ENCODE peak calls at places on chromosomes 13 and 19, in four cellular contexts. T, S, I and G are unnamed samples.

GRCh38 chr19:39223703-39224279 is 19.7 kb upstream of the SYCN start:
- DNase-seq in I (no peak), S (no peak), T (no peak), G (no peak)

GRCh38 chr13:111029957-111030609 is 85.0 kb upstream of the ARHGEF7 start:
- DNase-seq in I (no peak), T (no peak), S (no peak), G (no peak)

GRCh38 chr13:31042501-31043165 is 110.2 kb downstream of the TEX26 start:
- DNase-seq in S (no peak), T (no peak), I (no peak), G (no peak)

GRCh38 chr13:30159446-30159839 is 147.9 kb downstream of the KATNAL1 start:
- DNase-seq in I (no peak), T (no peak), S (no peak), G (no peak)

GRCh38 chr19:15864824-15865223 is 33.0 kb downstream of the CYP4F2 start:
- DNase-seq in I (no peak), S (no peak), T (no peak), G (no peak)

GRCh38 chr13:98022210-98022609 is 68.7 kb downstream of the IPO5 start:
- DNase-seq in S (no peak), I (no peak), T (no peak), G (no peak)

GRCh38 chr19:53193534-53194222 is 520 bp upstream of the ZNF665 start:
- DNase-seq in S (no peak), T (no peak), I (no peak), G (no peak)

GRCh38 chr13:33069365-33069764 is 53.1 kb downstream of the KL start:
- DNase-seq in I (no peak), S (no peak), T (no peak), G (no peak)

GRCh38 chr19:32877323-32877912 is 7.9 kb upstream of the SLC7A9 start:
- DNase-seq in T (no peak), I (no peak), S (no peak), G (no peak)

GRCh38 chr13:99418663-99419140 is 82.6 kb upstream of the TM9SF2 start:
- DNase-seq in S (no peak), T (no peak), I (no peak), G (no peak)

GRCh38 chr19:5990289-5990797 is 12.4 kb upstream of the RANBP3 start:
- DNase-seq in T (no peak), S (no peak), I (no peak), G (no peak)

GRCh38 chr13:71606818-71607217 is 260.2 kb downstream of the DACH1 start:
- DNase-seq in S (no peak), I (no peak), T (no peak), G (no peak)

GRCh38 chr19:30236006-30236405 is 136.2 kb upstream of the ZNF536 start:
- DNase-seq in I (no peak), T (no peak), S (no peak), G (no peak)

GRCh38 chr13:97369269-97369893 is 64.6 kb upstream of the RAP2A start:
- DNase-seq in I (no peak), T (no peak), S (no peak), G (no peak)

GRCh38 chr19:16442386-16443276 is 29.1 kb downstream of the EPS15L1 start:
- DNase-seq in S (no peak), I (no peak), T (no peak), G (no peak)

GRCh38 chr19:13262450-13262849 is 112.2 kb downstream of the IER2 start:
- DNase-seq in I (no peak), S (no peak), T (no peak), G (no peak)

GRCh38 chr19:23070353-23070781 is 46.5 kb upstream of the ZNF730 start:
- DNase-seq in T (no peak), I (no peak), S (no peak), G (peak)

GRCh38 chr19:48315712-48316111 is 9.6 kb upstream of the EMP3 start:
- DNase-seq in S (no peak), I (no peak), T (no peak), G (no peak)

GRCh38 chr13:23140492-23140891 is 40.3 kb upstream of the SGCG start:
- DNase-seq in I (no peak), T (no peak), S (no peak), G (no peak)

GRCh38 chr19:18304496-18305312 is 18.2 kb downstream of the LSM4 start:
- DNase-seq in I (no peak), T (peak), S (peak), G (peak)

GRCh38 chr19:3459322-3459881 is 20.9 kb downstream of the SMIM24 start:
- DNase-seq in T (no peak), I (no peak), S (no peak), G (no peak)

GRCh38 chr19:46890423-46891170 is 29.8 kb downstream of the ARHGAP35 start:
- DNase-seq in T (no peak), S (no peak), I (no peak), G (no peak)

GRCh38 chr19:41515054-41515652 is 60.8 kb upstream of the CEACAM21 start:
- DNase-seq in S (no peak), T (no peak), I (no peak), G (no peak)

GRCh38 chr19:31354919-31355318 is 5.7 kb upstream of the TSHZ3 start:
- DNase-seq in T (no peak), I (no peak), S (no peak), G (no peak)

GRCh38 chr19:3140667-3141038 is 4.8 kb downstream of the GNA15 start:
- DNase-seq in S (no peak), I (no peak), T (no peak), G (no peak)

GRCh38 chr13:22144806-22145205 is 473.9 kb downstream of the FGF9 start:
- DNase-seq in T (no peak), I (no peak), S (no peak), G (no peak)

GRCh38 chr13:22517544-22517943 is 663.2 kb upstream of the SGCG start:
- DNase-seq in T (no peak), S (no peak), I (no peak), G (no peak)

GRCh38 chr13:42574435-42575311 is 721 bp downstream of the TNFSF11 start:
- DNase-seq in T (peak), I (no peak), S (peak), G (peak)

GRCh38 chr19:49355890-49356289 is 6.3 kb downstream of the TEAD2 start:
- DNase-seq in I (no peak), T (no peak), S (no peak), G (no peak)

GRCh38 chr13:94968757-94969086 is 256.4 kb upstream of the SOX21 start:
- DNase-seq in S (no peak), T (no peak), I (no peak), G (no peak)

GRCh38 chr13:46676378-46676725 is 120.6 kb downstream of the ESD start:
- DNase-seq in T (no peak), I (no peak), S (no peak), G (no peak)

GRCh38 chr19:36547001-36547732 is 19.1 kb upstream of the ZNF260 start:
- DNase-seq in S (no peak), T (no peak), I (no peak), G (no peak)

GRCh38 chr19:19538077-19538764 is at the start of gene CILP2:
- DNase-seq in T (no peak), S (no peak), I (no peak), G (no peak)

GRCh38 chr19:49767380-49767779 is 579 bp downstream of the AP2A1 start:
- DNase-seq in S (no peak), I (no peak), T (no peak), G (no peak)

GRCh38 chr19:14580623-14581237 is 2.2 kb upstream of the CLEC17A start:
- DNase-seq in S (no peak), T (no peak), I (no peak), G (no peak)

GRCh38 chr19:14577885-14578427 is 4.9 kb upstream of the CLEC17A start:
- DNase-seq in S (no peak), I (no peak), T (no peak), G (no peak)

GRCh38 chr19:14577264-14577663 is 5.4 kb upstream of the NDUFB7 start:
- DNase-seq in I (no peak), T (no peak), S (no peak), G (no peak)

DNA sequence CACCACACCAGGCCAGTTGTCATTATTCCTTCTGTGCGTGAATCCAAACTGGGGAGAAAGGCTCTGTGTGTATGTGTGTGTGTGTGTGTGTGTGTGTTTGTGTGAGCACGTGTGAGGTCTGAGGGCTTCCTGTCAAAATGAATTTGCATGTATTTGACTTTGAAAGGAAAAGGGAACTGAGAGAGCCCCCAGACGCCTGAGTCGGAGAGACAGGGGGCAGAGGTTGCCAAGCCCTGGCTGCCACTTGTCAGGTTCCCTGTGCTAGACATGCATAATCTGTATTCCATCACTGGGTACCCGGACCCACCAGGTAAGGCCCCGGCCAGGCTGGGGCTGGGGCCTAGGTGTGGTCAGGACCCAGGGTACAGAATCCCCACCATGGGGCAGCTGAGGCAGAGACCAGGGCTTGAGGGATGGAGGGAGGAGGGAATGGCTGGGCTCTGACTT is at the start of gene CLEC17A:
- DNase-seq in I (no peak), S (peak), T (no peak), G (no peak)
- TF ChIP-seq POLR2AphosphoS5 in I (no peak), S (peak), T (peak), G (peak)

GRCh38 chr19:1105873-1106840 is 2.4 kb downstream of the GPX4 start:
- DNase-seq in S (peak), T (no peak), I (no peak), G (no peak)

GRCh38 chr19:1104452-1105216 is 840 bp downstream of the GPX4 start:
- DNase-seq in I (no peak), T (peak), S (peak), G (peak)

GRCh38 chr19:1103691-1104451 is at the start of gene GPX4:
- DNase-seq in T (peak), I (peak), S (peak), G (peak)

GRCh38 chr19:1106841-1107654 is 3.3 kb downstream of the GPX4 start:
- DNase-seq in S (peak), I (no peak), T (no peak), G (no peak)

GRCh38 chr19:1105217-1105872 is 1.6 kb downstream of the GPX4 start:
- DNase-seq in I (no peak), T (no peak), S (peak), G (no peak)
- TF ChIP-seq POLR2AphosphoS5 in I (no peak), T (no peak), S (no peak), G (no peak)

GRCh38 chr13:113586661-113587479 is 2.3 kb downstream of the TFDP1 start:
- DNase-seq in S (peak), T (no peak), I (no peak), G (no peak)
- TF ChIP-seq POLR2AphosphoS5 in S (no peak), T (no peak), I (no peak), G (no peak)

DNA sequence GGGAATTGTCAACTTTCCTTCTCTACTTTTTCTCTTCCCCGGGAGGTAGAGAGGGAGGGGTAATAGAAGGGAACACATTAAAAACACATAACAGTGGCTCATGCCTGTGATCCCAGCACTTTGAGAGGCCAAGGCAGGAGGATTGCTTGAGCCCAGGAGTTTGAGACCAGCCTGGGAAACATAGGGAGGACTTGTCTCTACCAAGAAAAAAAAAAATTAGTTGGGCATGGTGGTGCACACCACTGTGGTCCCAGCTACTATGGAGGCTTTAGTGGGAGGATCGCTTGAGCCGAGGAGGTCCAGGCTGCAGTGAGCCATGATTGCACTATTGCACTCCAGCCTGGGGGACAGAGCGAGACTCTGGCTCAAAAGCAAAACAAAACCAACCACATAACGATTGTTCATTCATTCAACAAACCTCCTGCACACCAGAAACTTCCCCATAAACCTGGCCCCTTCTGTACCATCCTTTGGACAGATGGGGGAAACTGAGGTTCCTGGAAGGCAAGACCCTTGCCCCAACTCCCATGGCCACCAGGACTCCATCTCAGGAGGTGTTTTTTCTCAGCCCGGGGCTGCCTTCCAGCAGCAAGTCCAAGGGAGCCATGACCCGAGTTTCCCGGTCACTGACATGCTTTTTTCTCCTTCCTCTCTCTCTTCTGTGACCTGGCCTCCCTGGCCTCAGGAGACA is 4.2 kb downstream of the FOSB start:
- DNase-seq in T (no peak), S (no peak), I (no peak), G (no peak)
- TF ChIP-seq POLR2AphosphoS5 in T (no peak), S (no peak), I (no peak), G (no peak)

DNA sequence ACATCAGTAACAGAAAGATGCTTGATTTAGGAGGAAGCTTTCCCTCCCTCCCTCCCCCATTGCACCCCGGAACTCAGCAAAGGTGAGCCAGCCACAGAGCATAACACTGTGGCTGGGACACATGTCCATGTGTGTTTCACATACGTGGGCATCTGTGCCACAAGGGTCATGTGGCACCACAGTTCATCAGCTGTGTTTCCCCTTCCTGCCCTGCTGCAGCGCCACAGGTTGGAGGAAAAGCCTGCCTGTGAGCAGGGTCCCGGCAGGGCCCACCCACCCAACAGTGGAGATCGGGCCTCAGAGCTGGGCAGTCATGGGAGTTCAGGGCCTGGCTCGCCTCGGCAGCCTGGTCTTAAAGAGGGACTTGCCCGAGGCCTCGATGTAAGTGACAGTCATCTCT is 2.8 kb downstream of the ACP5 start:
- DNase-seq in S (peak), I (no peak), T (no peak), G (no peak)
- TF ChIP-seq POLR2AphosphoS5 in S (peak), I (no peak), T (no peak), G (no peak)

GRCh38 chr19:10839071-10840050 is 3.3 kb upstream of the TMED1 start:
- DNase-seq in S (no peak), I (no peak), T (no peak), G (no peak)
- TF ChIP-seq POLR2AphosphoS5 in S (no peak), I (no peak), T (no peak), G (no peak)